ENCODE peak calls at places on chromosomes 12 and 14, in eight cellular contexts. I is stimulated activated naive B cell treated with anti-CD40 and anti-IgM and Interleukin-4, amounts not matched to agents 10 μg/mL and 1 μg/mL and 100 μg/mL, for 72 hours; R is CD8-positive, alpha-beta memory T cell; E is nephron progenitor cell; D is choroid plexus epithelial cell; Z is smooth muscle cell of the brain vasculature; H is kidney tubule cell; N is iPS-NIHi11. M is an unnamed sample.

GRCh38 chr12:68336754-68337343 is 4.7 kb upstream of the MDM1 start:
- DNase-seq in R (no peak), N (no peak), D (no peak), Z (no peak), E (no peak), H (no peak), I (no peak), M (no peak)

GRCh38 chr12:123995023-123995422 is 22.0 kb downstream of the ZNF664 start:
- DNase-seq in N (no peak), E (no peak), Z (no peak), D (peak; percentile 78), H (peak; percentile 66), R (no peak), I (no peak), M (no peak)

GRCh38 chr14:97196336-97196735 is 399.2 kb downstream of the VRK1 start:
- DNase-seq in H (no peak), I (no peak), R (no peak), D (no peak), Z (no peak), N (no peak), E (no peak), M (no peak)

GRCh38 chr12:27185234-27186045 is 58.6 kb upstream of the STK38L start:
- DNase-seq in R (no peak), E (no peak), N (no peak), H (peak; percentile 86), D (peak; percentile 91), Z (no peak), I (peak; percentile 30), M (no peak)

GRCh38 chr14:52583544-52583943 is 30.9 kb downstream of the GPR137C start:
- DNase-seq in N (no peak), D (no peak), I (no peak), E (no peak), H (peak; percentile 9), Z (no peak), R (no peak), M (no peak)

GRCh38 chr14:29668201-29668600 is 259.4 kb downstream of the PRKD1 start:
- DNase-seq in I (no peak), Z (no peak), N (no peak), H (no peak), E (no peak), D (no peak), R (no peak), M (no peak)

GRCh38 chr14:61742383-61742782 is 19.8 kb upstream of the SNAPC1 start:
- DNase-seq in R (no peak), N (no peak), H (no peak), Z (no peak), D (no peak), I (no peak), E (no peak), M (no peak)

GRCh38 chr12:2805146-2805525 is 7.3 kb upstream of the ITFG2 start:
- DNase-seq in D (no peak), H (no peak), Z (no peak), R (no peak), N (no peak), E (no peak), I (no peak), M (no peak)

GRCh38 chr12:120093592-120094355 is 22.8 kb downstream of the RAB35 start:
- DNase-seq in D (peak; percentile 55), E (peak; percentile 73), H (no peak), R (no peak), N (peak; percentile 92), Z (no peak), I (no peak), M (no peak)

GRCh38 chr12:33718631-33719030 is 279.0 kb upstream of the SYT10 start:
- DNase-seq in R (no peak), H (no peak), E (no peak), Z (no peak), N (no peak), I (no peak), D (no peak), M (no peak)

GRCh38 chr14:61470261-61470953 is 149.0 kb downstream of the PRKCH start:
- DNase-seq in Z (peak; percentile 79), I (no peak), E (peak; percentile 24), R (no peak), D (peak; percentile 98), N (peak; percentile 37), H (peak; percentile 83), M (no peak)

GRCh38 chr12:28535216-28535615 is 345.0 kb downstream of the CCDC91 start:
- DNase-seq in H (peak; percentile 17), E (no peak), I (no peak), R (no peak), Z (no peak), N (no peak), D (peak; percentile 78), M (no peak)

GRCh38 chr12:119669744-119670472 is 2.0 kb downstream of the PRKAB1 start:
- DNase-seq in E (no peak), I (no peak), D (peak; percentile 14), R (no peak), N (no peak), H (peak; percentile 84), Z (no peak), M (no peak)

GRCh38 chr14:22579218-22579617 is 9.8 kb downstream of the DAD1 start:
- DNase-seq in D (peak; percentile 30), I (no peak), H (no peak), Z (no peak), R (no peak), E (no peak), N (no peak), M (no peak)

GRCh38 chr12:26798013-26798412 is 35.0 kb downstream of the ITPR2 start:
- DNase-seq in N (no peak), E (peak; percentile 6), D (peak; percentile 77), Z (no peak), I (no peak), R (no peak), H (peak; percentile 29), M (no peak)

GRCh38 chr12:91332305-91332704 is 149.7 kb upstream of the DCN start:
- DNase-seq in N (no peak), Z (no peak), E (no peak), R (no peak), H (no peak), D (peak; percentile 60), I (no peak), M (no peak)

GRCh38 chr14:60079723-60080122 is 12.0 kb upstream of the PCNX4 start:
- DNase-seq in R (no peak), D (peak; percentile 19), E (no peak), N (no peak), I (no peak), H (no peak), Z (no peak), M (no peak)

GRCh38 chr12:123767613-123768012 is 5.5 kb downstream of the DNAH10 start:
- DNase-seq in H (no peak), N (no peak), Z (no peak), E (no peak), R (no peak), D (no peak), I (peak; percentile 13), M (no peak)

GRCh38 chr12:119770146-119770545 is 102.2 kb downstream of the PRKAB1 start:
- DNase-seq in E (no peak), D (no peak), Z (no peak), R (no peak), I (no peak), N (no peak), H (no peak), M (no peak)

GRCh38 chr14:64717870-64718269 is 13.6 kb downstream of the PLEKHG3 start:
- DNase-seq in H (peak; percentile 83), Z (no peak), R (no peak), E (no peak), D (no peak), N (no peak), I (no peak), M (no peak)

GRCh38 chr12:115149685-115150378 is 465.9 kb upstream of the TBX3 start:
- DNase-seq in I (no peak), D (peak; percentile 73), E (no peak), R (no peak), Z (no peak), N (no peak), H (peak; percentile 56), M (no peak)

GRCh38 chr12:43315961-43316360 is 236.0 kb downstream of the ADAMTS20 start:
- DNase-seq in Z (peak; percentile 90), H (no peak), I (no peak), R (no peak), D (peak; percentile 86), N (no peak), E (no peak), M (no peak)

GRCh38 chr14:96117997-96118790 is 79.0 kb downstream of the C14orf132 start:
- DNase-seq in R (no peak), Z (no peak), E (no peak), I (no peak), H (no peak), D (no peak), N (no peak), M (no peak)